ENCODE peak calls at places on chromosomes 4 and X, in six cellular contexts. L is SK-N-SH, V is HepG2, Y is K562, I is HCT116, G is GM12878. Z is an unnamed sample.

GRCh38 chr4:17721496-17722360 is 59.7 kb downstream of the FAM184B start:
- DNase-seq in L (no peak), V (no peak), Y (no peak), I (no peak), G (no peak), Z (no peak)

GRCh38 chr4:17197070-17197469 is 298.6 kb upstream of the LDB2 start:
- DNase-seq in L (no peak), V (no peak), Y (no peak), I (no peak), G (no peak), Z (no peak)

GRCh38 chr4:117164338-117164737 is 79.0 kb upstream of the TRAM1L1 start:
- DNase-seq in L (no peak), V (no peak), Y (no peak), I (peak), G (no peak), Z (peak)

GRCh38 chrX:110002300-110003166 is at the start of gene TMEM164:
- DNase-seq in L (peak), V (peak), Y (peak), I (peak), G (peak), Z (no peak)

GRCh38 chrX:68830486-68831404 is 1.9 kb downstream of the EFNB1 start:
- DNase-seq in L (peak), V (no peak), Y (no peak), I (no peak), G (no peak), Z (no peak)

GRCh38 chr4:106793933-106794332 is 242.2 kb downstream of the DKK2 start:
- DNase-seq in L (no peak), V (no peak), Y (no peak), I (no peak), G (no peak), Z (no peak)

GRCh38 chrX:107556967-107557366 is 71.3 kb upstream of the PRPS1 start:
- DNase-seq in L (no peak), V (no peak), Y (no peak), I (no peak), G (no peak), Z (no peak)

GRCh38 chr4:187780070-187780469 is 215.5 kb upstream of the ZFP42 start:
- DNase-seq in L (no peak), V (no peak), Y (no peak), I (no peak), G (no peak), Z (no peak)

GRCh38 chr4:181475781-181476180 is 767.4 kb upstream of the TENM3 start:
- DNase-seq in L (no peak), V (no peak), Y (no peak), I (no peak), G (no peak), Z (no peak)

GRCh38 chr4:137521053-137521452 is 11.2 kb downstream of the PCDH18 start:
- DNase-seq in L (no peak), V (no peak), Y (no peak), I (no peak), G (no peak), Z (no peak)

GRCh38 chr4:15303052-15303641 is 124.7 kb upstream of the C1QTNF7 start:
- DNase-seq in L (no peak), V (peak), Y (no peak), I (no peak), G (no peak), Z (no peak)

GRCh38 chrX:154490021-154490413 is 412 bp downstream of the SLC10A3 start:
- DNase-seq in L (peak), V (no peak), Y (no peak), I (no peak), G (no peak), Z (no peak)

GRCh38 chr4:137705171-137705783 is 173.0 kb upstream of the PCDH18 start:
- DNase-seq in L (no peak), V (no peak), Y (no peak), I (no peak), G (no peak), Z (no peak)

GRCh38 chrX:54452920-54453319 is 12.7 kb downstream of the TSR2 start:
- DNase-seq in L (peak), V (peak), Y (peak), I (no peak), G (no peak), Z (peak)

GRCh38 chrX:83535417-83536244 is 27.5 kb downstream of the POU3F4 start:
- DNase-seq in L (no peak), V (no peak), Y (no peak), I (no peak), G (peak), Z (peak)
- TF ChIP-seq JUND in L (no peak), V (no peak), Y (no peak), I (no peak), G (no peak), Z (no peak)

GRCh38 chrX:40173662-40174593 is 76.2 kb upstream of the BCOR start:
- DNase-seq in L (peak), V (peak), Y (no peak), I (peak), G (no peak), Z (peak)
- TF ChIP-seq JUND in L (no peak), V (no peak), Y (no peak), I (no peak), G (no peak), Z (no peak)

DNA sequence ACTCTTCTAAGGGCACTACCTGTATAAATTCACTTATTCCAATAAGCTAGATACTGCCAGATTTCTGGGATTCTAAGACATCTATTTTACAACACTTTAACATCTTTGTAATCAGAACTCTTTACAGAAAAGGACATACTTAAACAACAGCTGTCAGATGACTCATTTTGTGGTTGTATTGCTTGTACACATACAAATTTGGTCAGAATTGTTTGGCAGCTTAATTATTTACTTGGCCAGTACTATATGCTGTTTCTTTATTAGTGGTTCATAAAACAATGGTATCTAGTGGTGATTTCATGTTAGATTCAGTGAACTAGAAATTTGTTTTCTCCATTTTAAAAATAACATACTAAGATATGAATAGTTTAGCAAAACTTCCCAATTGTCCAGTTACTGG is 27.2 kb downstream of the PALLD start:
- DNase-seq in L (no peak), V (no peak), Y (no peak), I (no peak), G (no peak), Z (no peak)
- TF ChIP-seq JUND in L (peak), V (no peak), Y (no peak), I (peak), G (no peak), Z (no peak)

GRCh38 chr4:109406337-109406931 is 27.2 kb upstream of the SEC24B start:
- DNase-seq in L (peak), V (peak), Y (peak), I (peak), G (no peak), Z (peak)
- TF ChIP-seq JUND in L (no peak), V (no peak), Y (no peak), I (no peak), G (no peak), Z (no peak)

Z was measured in T47D.